ENCODE peak calls at places on chromosomes 11 and 22, in four cellular contexts. I is fibroblast of lung, N is AG04450, U is tibial nerve. X is an unnamed sample.

GRCh38 chr11:93541884-93542752 is 1.1 kb downstream of the SMCO4 start:
- DNase-seq in U (no peak), I (peak), N (no peak), X (peak)

GRCh38 chr11:124591430-124591829 is 19.8 kb upstream of the PANX3 start:
- DNase-seq in N (no peak), I (no peak), U (no peak), X (no peak)

GRCh38 chr11:31769241-31769640 is 41.9 kb downstream of the PAX6 start:
- DNase-seq in I (no peak), N (no peak), U (no peak), X (no peak)

GRCh38 chr11:45021692-45022130 is 71.0 kb upstream of the TP53I11 start:
- DNase-seq in I (peak), N (no peak), U (peak), X (peak)

GRCh38 chr11:116598556-116598955 is 174.2 kb downstream of the BUD13 start:
- DNase-seq in I (no peak), N (no peak), U (no peak), X (no peak)

GRCh38 chr11:94934362-94934761 is 39.0 kb downstream of the CWC15 start:
- DNase-seq in I (peak), N (no peak), U (no peak), X (peak)

GRCh38 chr22:43150731-43151206 is 590 bp upstream of the TSPO start:
- DNase-seq in I (no peak), N (no peak), U (no peak), X (no peak)

GRCh38 chr11:70523384-70524095 is 125.2 kb downstream of the CTTN start:
- DNase-seq in I (no peak), N (no peak), U (no peak), X (no peak)

GRCh38 chr11:43467958-43468357 is 109.2 kb downstream of the TTC17 start:
- DNase-seq in N (no peak), I (no peak), U (no peak), X (no peak)

GRCh38 chr11:120210651-120211521 is at the start of gene OAF:
- DNase-seq in I (peak), N (peak), U (peak), X (peak)

GRCh38 chr11:23769214-23769613 is 727.6 kb upstream of the LUZP2 start:
- DNase-seq in I (no peak), U (no peak), N (no peak), X (no peak)

GRCh38 chr11:65586676-65587075 is 8.9 kb downstream of the KCNK7 start:
- DNase-seq in U (no peak), N (no peak), I (no peak), X (peak)

GRCh38 chr11:73139476-73140198 is 2.5 kb downstream of the FCHSD2 start:
- DNase-seq in I (peak), U (no peak), N (no peak), X (peak)

GRCh38 chr11:134626032-134626431 is 214.0 kb upstream of the B3GAT1 start:
- DNase-seq in U (no peak), I (no peak), N (no peak), X (no peak)

GRCh38 chr11:102664001-102664752 is 39.0 kb upstream of the MMP20 start:
- DNase-seq in U (no peak), I (no peak), N (no peak), X (no peak)

GRCh38 chr22:48692734-48693376 is 1134.8 kb downstream of the BRD1 start:
- DNase-seq in I (no peak), U (peak), N (no peak), X (no peak)

GRCh38 chr11:83480251-83480650 is 194.1 kb upstream of the CCDC90B start:
- DNase-seq in N (no peak), U (no peak), I (peak), X (no peak)

GRCh38 chr22:30887418-30887817 is 81.2 kb downstream of the MORC2 start:
- DNase-seq in U (no peak), I (no peak), N (no peak), X (no peak)

GRCh38 chr11:85132839-85133238 is 494.3 kb downstream of the DLG2 start:
- DNase-seq in N (no peak), I (peak), U (no peak), X (no peak)

GRCh38 chr22:39434243-39434653 is 22.6 kb upstream of the MGAT3 start:
- DNase-seq in I (no peak), N (no peak), U (no peak), X (no peak)

GRCh38 chr11:85679581-85679980 is 6.4 kb downstream of the CCDC89 start:
- DNase-seq in U (no peak), I (no peak), N (no peak), X (no peak)

GRCh38 chr22:23499845-23500500 is 80.1 kb downstream of the IGLL1 start:
- DNase-seq in U (no peak), N (no peak), I (no peak), X (no peak)

GRCh38 chr11:132838621-132839020 is 693.7 kb downstream of the OPCML start:
- DNase-seq in I (peak), U (no peak), N (no peak), X (no peak)

GRCh38 chr11:10050561-10050960 is 243.5 kb downstream of the SBF2 start:
- DNase-seq in N (no peak), U (no peak), I (peak), X (peak)

GRCh38 chr22:23750374-23750743 is 553 bp downstream of the ZNF70 start:
- DNase-seq in I (no peak), U (no peak), N (no peak), X (peak)

GRCh38 chr11:129460714-129461113 is 85.1 kb downstream of the BARX2 start:
- DNase-seq in N (no peak), U (no peak), I (no peak), X (no peak)

GRCh38 chr22:20316217-20316843 is 3.5 kb downstream of the DGCR6L start:
- DNase-seq in I (no peak), N (no peak), U (no peak), X (no peak)

GRCh38 chr11:111836162-111836561 is 35.2 kb downstream of the ALG9 start:
- DNase-seq in I (no peak), U (no peak), N (no peak), X (no peak)

GRCh38 chr11:111835665-111836064 is 35.7 kb downstream of the ALG9 start:
- DNase-seq in N (no peak), I (no peak), U (no peak), X (no peak)

GRCh38 chr11:111834432-111835163 is 36.8 kb downstream of the ALG9 start:
- DNase-seq in I (no peak), N (no peak), U (no peak), X (no peak)

GRCh38 chr11:111836766-111837165 is 34.6 kb downstream of the ALG9 start:
- DNase-seq in I (peak), U (no peak), N (no peak), X (no peak)

GRCh38 chr11:111833524-111833923 is 37.9 kb downstream of the ALG9 start:
- DNase-seq in I (no peak), U (no peak), N (no peak), X (no peak)
- TF ChIP-seq CTCF in I (no peak), U (no peak), N (no peak), X (no peak)

GRCh38 chr11:2137202-2138071 is 1.8 kb downstream of the IGF2 start:
- DNase-seq in U (peak), I (peak), N (peak), X (peak)

GRCh38 chr11:2138075-2138435 is 1.1 kb downstream of the IGF2 start:
- DNase-seq in N (no peak), I (no peak), U (no peak), X (no peak)

GRCh38 chr11:2135648-2136201 is 3.5 kb downstream of the IGF2 start:
- DNase-seq in U (no peak), N (no peak), I (no peak), X (no peak)

GRCh38 chr11:2136209-2136951 is 2.8 kb downstream of the IGF2 start:
- DNase-seq in U (no peak), I (no peak), N (no peak), X (no peak)

GRCh38 chr11:2136952-2137201 is 2.3 kb downstream of the IGF2 start:
- DNase-seq in U (no peak), N (no peak), I (no peak), X (no peak)
- H3K4me3 ChIP-seq in U (no peak), N (peak), I (no peak), X (no peak)

DNA sequence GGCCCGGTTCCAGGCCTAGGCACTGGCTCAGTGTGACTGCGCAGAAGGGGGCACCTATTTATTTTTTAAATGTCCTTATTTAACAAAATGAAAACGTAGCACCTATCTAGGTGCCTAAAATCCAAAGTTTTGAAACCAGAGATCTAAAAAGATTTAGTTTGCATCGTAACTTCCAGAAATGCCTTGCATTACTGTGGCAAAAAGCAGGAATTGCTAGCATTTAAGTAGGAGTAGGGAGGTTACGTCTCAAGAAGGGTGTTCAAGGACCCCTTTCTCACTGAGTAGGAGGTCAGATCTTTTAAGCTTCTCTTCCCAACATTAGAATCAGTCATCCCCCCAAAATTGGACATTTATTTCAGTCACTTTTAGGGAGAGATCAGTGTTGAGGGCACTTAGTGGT is 7.7 kb upstream of the PLET1 start:
- DNase-seq in I (peak), U (no peak), N (no peak), X (no peak)
- TF ChIP-seq CTCF in I (no peak), U (no peak), N (no peak), X (no peak)

GRCh38 chr22:36359172-36359973 is 28.4 kb downstream of the MYH9 start:
- DNase-seq in N (no peak), U (no peak), I (no peak), X (no peak)

GRCh38 chr22:36362077-36362476 is 25.7 kb downstream of the MYH9 start:
- DNase-seq in N (no peak), I (no peak), U (no peak), X (no peak)

GRCh38 chr22:36362819-36363377 is 24.9 kb downstream of the MYH9 start:
- DNase-seq in N (no peak), U (no peak), I (peak), X (no peak)

GRCh38 chr22:36360011-36360410 is 27.8 kb downstream of the MYH9 start:
- DNase-seq in U (no peak), I (no peak), N (no peak), X (peak)

GRCh38 chr22:36360871-36361383 is 26.8 kb downstream of the MYH9 start:
- DNase-seq in I (peak), N (peak), U (no peak), X (peak)
- H3K4me3 ChIP-seq in I (peak), N (peak), U (no peak), X (no peak)

DNA sequence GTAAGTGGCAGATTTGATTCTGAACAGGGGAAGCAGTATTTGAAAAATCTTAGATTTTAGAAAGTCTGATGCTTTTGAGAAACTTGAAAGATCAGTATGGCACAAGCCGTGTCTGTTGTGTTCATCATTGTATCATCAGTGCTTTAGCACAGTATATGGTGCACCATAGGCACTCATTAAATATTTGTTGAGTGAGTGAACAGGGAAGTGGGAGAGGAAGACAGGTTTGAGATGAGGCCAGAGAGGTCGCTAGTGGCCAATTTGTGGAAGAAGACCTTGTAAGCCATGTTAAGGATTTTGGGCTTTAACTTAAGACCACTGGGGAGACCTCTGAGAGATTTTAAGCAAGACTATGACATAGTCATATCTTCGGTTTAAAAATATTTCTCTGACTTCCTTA is 12.9 kb downstream of the CHEK1 start:
- DNase-seq in I (no peak), U (no peak), N (no peak), X (no peak)
- TF ChIP-seq CTCF in I (no peak), U (no peak), N (no peak), X (no peak)

GRCh38 chr11:122724520-122724919 is 69.0 kb downstream of the UBASH3B start:
- DNase-seq in N (no peak), U (no peak), I (peak), X (no peak)
- H3K4me3 ChIP-seq in N (no peak), U (no peak), I (no peak), X (no peak)

GRCh38 chr11:118895093-118896039 is 11.7 kb downstream of the CXCR5 start:
- DNase-seq in I (no peak), U (no peak), N (no peak), X (no peak)
- TF ChIP-seq CTCF in I (no peak), U (no peak), N (no peak), X (no peak)

DNA sequence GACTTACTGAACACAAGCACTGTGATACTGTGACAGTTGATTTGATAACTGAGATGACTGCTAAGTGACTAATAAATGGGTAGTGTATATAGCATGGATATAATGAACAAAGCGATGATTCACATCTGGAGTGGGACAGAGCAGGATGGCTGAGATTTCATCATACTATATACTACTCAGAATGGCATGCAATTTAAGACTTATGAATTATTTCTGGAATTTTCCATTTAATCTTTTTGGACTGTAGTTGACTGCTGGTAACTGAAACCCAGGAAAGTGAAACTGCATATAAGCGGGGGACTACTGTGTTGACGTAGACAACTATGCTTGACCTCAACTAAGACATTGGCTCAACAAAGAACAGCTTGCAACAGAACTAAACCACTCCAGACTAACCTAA is 20.0 kb upstream of the NUCB2 start:
- DNase-seq in U (no peak), I (peak), N (peak), X (peak)
- H3K4me3 ChIP-seq in U (no peak), I (no peak), N (no peak), X (peak)